ENCODE peak calls at places on chromosome 3, in six cellular contexts. N, S, K, G, X and Q are unnamed samples.
A peak's percentile ranks its signal among the peaks of the same experiment; 100 is the strongest.

GRCh38 chr3:52529376-52530333 is 4.0 kb downstream of the NT5DC2 start:
- DNase-seq in N (peak; percentile 54), S (no peak), K (peak; percentile 89), G (peak; percentile 45), X (no peak), Q (peak; percentile 86)

GRCh38 chr3:184491867-184492615 is 69.5 kb upstream of the EPHB3 start:
- DNase-seq in N (peak; percentile 72), S (no peak), K (no peak), G (no peak), X (no peak), Q (no peak)

GRCh38 chr3:17643691-17644090 is 98.7 kb downstream of the TBC1D5 start:
- DNase-seq in N (no peak), S (peak; percentile 24), K (peak; percentile 62), G (no peak), X (peak; percentile 13), Q (no peak)

GRCh38 chr3:137766069-137766960 is 2.2 kb downstream of the SOX14 start:
- DNase-seq in N (no peak), S (no peak), K (no peak), G (no peak), X (no peak), Q (no peak)

GRCh38 chr3:171622126-171622525 is 161.9 kb upstream of the TNIK start:
- DNase-seq in N (no peak), S (no peak), K (no peak), G (no peak), X (no peak), Q (no peak)

GRCh38 chr3:169575381-169575780 is 88.1 kb downstream of the MECOM start:
- DNase-seq in N (no peak), S (peak; percentile 34), K (peak; percentile 31), G (no peak), X (no peak), Q (no peak)

GRCh38 chr3:60366491-60366890 is 884.8 kb downstream of the FHIT start:
- DNase-seq in N (no peak), S (peak; percentile 53), K (no peak), G (no peak), X (no peak), Q (no peak)

GRCh38 chr3:107957506-107957905 is 133.3 kb downstream of the CD47 start:
- DNase-seq in N (no peak), S (no peak), K (no peak), G (no peak), X (no peak), Q (no peak)

GRCh38 chr3:159239054-159239453 is 437.2 kb downstream of the MFSD1 start:
- DNase-seq in N (no peak), S (no peak), K (no peak), G (no peak), X (no peak), Q (no peak)

GRCh38 chr3:39178553-39178952 is 13.8 kb downstream of the XIRP1 start:
- DNase-seq in N (no peak), S (no peak), K (peak; percentile 40), G (no peak), X (no peak), Q (no peak)

GRCh38 chr3:142904639-142905441 is 16.0 kb upstream of the PCOLCE2 start:
- DNase-seq in N (no peak), S (no peak), K (peak; percentile 8), G (peak; percentile 14), X (no peak), Q (no peak)

GRCh38 chr3:183502782-183503181 is 52.7 kb downstream of the KLHL6 start:
- DNase-seq in N (no peak), S (no peak), K (peak; percentile 40), G (peak; percentile 11), X (no peak), Q (no peak)

GRCh38 chr3:33749546-33750215 is 31.6 kb upstream of the CLASP2 start:
- DNase-seq in N (no peak), S (no peak), K (peak; percentile 64), G (no peak), X (peak; percentile 20), Q (no peak)

GRCh38 chr3:13492976-13493866 is 13.1 kb downstream of the HDAC11 start:
- DNase-seq in N (peak; percentile 51), S (no peak), K (no peak), G (no peak), X (no peak), Q (no peak)

GRCh38 chr3:186938716-186939115 is 8.4 kb downstream of the ST6GAL1 start:
- DNase-seq in N (no peak), S (peak; percentile 92), K (peak; percentile 44), G (no peak), X (no peak), Q (peak; percentile 81)